ENCODE peak calls at places on chromosomes 16 and 17, in seven cellular contexts. F is right cardiac atrium, G is posterior vena cava, O is adipocyte, W is heart right ventricle, Z is Panc1, N is Calu3. L is an unnamed sample.
A peak's percentile ranks its signal among the peaks of the same experiment; 100 is the strongest.

GRCh38 chr16:54945063-54945462 is 14.4 kb downstream of the IRX5 start:
- DNase-seq in F (no peak), G (no peak), O (no peak), W (no peak), Z (no peak), N (no peak), L (no peak)

GRCh38 chr17:15351925-15352324 is 10.5 kb upstream of the TEKT3 start:
- DNase-seq in F (no peak), G (no peak), O (peak; percentile 92), W (no peak), Z (no peak), N (no peak), L (no peak)

GRCh38 chr17:79664925-79665738 is 54.3 kb upstream of the RBFOX3 start:
- DNase-seq in F (peak; percentile 74), G (peak; percentile 86), O (peak; percentile 3), W (peak; percentile 81), Z (no peak), N (peak; percentile 53), L (peak; percentile 88)

GRCh38 chr17:69761767-69762321 is 313.2 kb upstream of the KCNJ16 start:
- DNase-seq in F (no peak), G (no peak), O (peak; percentile 83), W (no peak), Z (peak; percentile 61), N (no peak), L (no peak)

GRCh38 chr16:14549789-14550153 is 80.3 kb downstream of the PARN start:
- DNase-seq in F (no peak), G (no peak), O (no peak), W (no peak), Z (no peak), N (peak; percentile 30), L (no peak)

GRCh38 chr17:79000396-79001189 is 9.0 kb downstream of the CANT1 start:
- DNase-seq in F (no peak), G (peak; percentile 75), O (no peak), W (no peak), Z (no peak), N (no peak), L (no peak)

GRCh38 chr17:32780721-32781120 is 96.2 kb downstream of the MYO1D start:
- DNase-seq in F (no peak), G (no peak), O (no peak), W (no peak), Z (no peak), N (no peak), L (no peak)

GRCh38 chr16:72989203-72989991 is 58.5 kb downstream of the ZFHX3 start:
- DNase-seq in F (no peak), G (peak; percentile 64), O (peak; percentile 86), W (no peak), Z (no peak), N (peak; percentile 43), L (peak; percentile 61)

GRCh38 chr16:3115561-3115960 is 3.2 kb downstream of the ZNF205 start:
- DNase-seq in F (no peak), G (no peak), O (no peak), W (no peak), Z (no peak), N (no peak), L (no peak)

GRCh38 chr17:63647065-63647725 is 25.0 kb downstream of the MAP3K3 start:
- DNase-seq in F (no peak), G (no peak), O (peak; percentile 57), W (no peak), Z (no peak), N (peak; percentile 15), L (no peak)

GRCh38 chr16:29014561-29015029 is 29.7 kb downstream of the LAT start:
- DNase-seq in F (no peak), G (no peak), O (no peak), W (no peak), Z (no peak), N (no peak), L (no peak)

GRCh38 chr17:8494506-8495111 is 58.9 kb downstream of the NDEL1 start:
- DNase-seq in F (no peak), G (no peak), O (no peak), W (no peak), Z (no peak), N (no peak), L (no peak)

GRCh38 chr17:82031885-82032627 is 578 bp downstream of the RAC3 start:
- DNase-seq in F (no peak), G (no peak), O (no peak), W (no peak), Z (no peak), N (peak; percentile 49), L (no peak)

GRCh38 chr17:8048236-8048635 is 9.4 kb downstream of the ALOX15B start:
- DNase-seq in F (no peak), G (peak; percentile 59), O (no peak), W (no peak), Z (no peak), N (no peak), L (no peak)

GRCh38 chr16:4319454-4319853 is 3.6 kb downstream of the GLIS2 start:
- DNase-seq in F (no peak), G (no peak), O (peak; percentile 50), W (no peak), Z (no peak), N (no peak), L (no peak)

GRCh38 chr16:58339452-58339938 is 44.7 kb upstream of the PRSS54 start:
- DNase-seq in F (no peak), G (no peak), O (peak; percentile 34), W (no peak), Z (no peak), N (peak; percentile 11), L (no peak)

GRCh38 chr17:73360961-73361761 is 49.4 kb upstream of the CDC42EP4 start:
- DNase-seq in F (no peak), G (no peak), O (no peak), W (no peak), Z (no peak), N (no peak), L (no peak)

GRCh38 chr16:81483970-81484595 is 39.5 kb downstream of the CMIP start:
- DNase-seq in F (no peak), G (no peak), O (no peak), W (no peak), Z (no peak), N (no peak), L (no peak)

GRCh38 chr17:2087597-2088211 is 32.8 kb downstream of the HIC1 start:
- DNase-seq in F (peak; percentile 51), G (peak; percentile 93), O (no peak), W (no peak), Z (no peak), N (no peak), L (no peak)

GRCh38 chr16:88424536-88425230 is 28.4 kb upstream of the ZFPM1 start:
- DNase-seq in F (no peak), G (no peak), O (no peak), W (peak; percentile 49), Z (no peak), N (no peak), L (no peak)